ENCODE peak calls at places on chromosomes 6 and 20, in ten cellular contexts. X, L, U, Z, F, N, W, R, P and K are unnamed samples.

GRCh38 chr6:34518669-34519365 is 37.3 kb downstream of the SPDEF start:
- DNase-seq in Z (no peak), R (no peak), F (no peak), N (no peak), P (no peak), U (no peak), X (no peak), W (no peak), L (no peak), K (no peak)

GRCh38 chr20:49863666-49864065 is 51.0 kb downstream of the SLC9A8 start:
- DNase-seq in P (no peak), W (no peak), Z (no peak), N (no peak), U (no peak), L (no peak), X (no peak), R (no peak), F (no peak), K (no peak)

GRCh38 chr20:33262658-33263065 is 20.4 kb upstream of the BPIFB1 start:
- DNase-seq in L (no peak), U (peak), F (peak), N (peak), P (no peak), R (peak), Z (peak), X (peak), W (no peak), K (peak)

GRCh38 chr20:6924681-6925080 is 157.2 kb downstream of the BMP2 start:
- DNase-seq in X (no peak), L (no peak), N (no peak), R (no peak), F (no peak), U (no peak), P (no peak), W (no peak), Z (no peak), K (no peak)

GRCh38 chr20:47778398-47779354 is 6.6 kb downstream of the SULF2 start:
- DNase-seq in L (no peak), Z (no peak), P (no peak), F (no peak), N (no peak), R (no peak), W (no peak), X (no peak), U (no peak), K (no peak)

GRCh38 chr20:16864069-16864468 is 115.9 kb downstream of the OTOR start:
- DNase-seq in W (no peak), L (no peak), P (no peak), Z (no peak), F (peak), N (no peak), U (no peak), X (no peak), R (no peak), K (no peak)

GRCh38 chr6:169979873-169980440 is 228.5 kb downstream of the ERMARD start:
- DNase-seq in X (no peak), U (no peak), P (no peak), R (no peak), F (no peak), Z (no peak), W (no peak), L (no peak), N (no peak), K (no peak)

GRCh38 chr20:32585519-32586127 is 490 bp upstream of the NOL4L start:
- DNase-seq in X (no peak), Z (no peak), W (no peak), R (peak), N (no peak), F (no peak), U (peak), L (peak), P (peak), K (no peak)

DNA sequence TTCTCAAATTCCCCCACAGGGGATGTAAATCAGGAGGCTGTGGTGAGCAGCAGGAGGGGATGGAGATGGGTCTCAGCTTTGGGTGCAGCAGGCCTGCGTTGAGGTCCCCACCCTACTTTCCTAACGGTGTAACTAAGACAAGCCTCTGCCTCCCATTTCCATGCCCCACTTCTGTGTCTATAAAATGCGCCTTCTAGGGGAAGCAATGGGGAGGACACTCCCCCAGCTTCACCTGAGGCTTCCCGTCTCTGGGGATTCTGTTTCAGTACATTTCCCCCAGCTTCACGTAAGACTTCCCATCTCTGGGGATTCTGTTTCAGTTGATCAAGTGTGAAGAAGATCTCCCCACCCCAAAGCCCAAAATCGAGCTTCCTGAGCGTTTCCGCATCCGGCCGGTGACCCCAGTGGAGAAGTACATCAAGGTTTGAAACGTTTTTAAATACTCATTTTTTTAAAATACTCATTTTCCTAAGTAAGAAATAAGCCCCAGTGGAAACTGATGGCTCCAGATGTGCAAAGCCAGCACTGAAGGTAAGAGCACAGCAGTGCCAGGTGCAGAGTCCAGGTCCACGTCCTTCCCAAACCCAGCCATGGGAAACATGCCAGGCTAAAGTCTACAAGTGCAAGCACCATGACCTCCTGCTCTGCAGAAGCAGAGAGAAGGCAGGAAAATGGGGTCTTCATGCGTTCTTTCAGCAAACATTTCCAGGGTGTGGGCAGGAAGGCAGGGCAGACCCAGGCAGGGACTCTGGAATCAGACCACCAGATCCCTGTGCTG is 73.1 kb downstream of the ANKRD60 start:
- DNase-seq in R (no peak), X (no peak), N (no peak), W (no peak), Z (no peak), F (no peak), P (no peak), U (no peak), L (no peak), K (no peak)
- TF ChIP-seq CTCF in R (no peak), X (no peak), N (no peak), W (no peak), Z (no peak), F (no peak), P (no peak), U (no peak), L (no peak), K (no peak)

GRCh38 chr20:53645582-53645897 is 51.9 kb upstream of the ZNF217 start:
- DNase-seq in R (no peak), U (no peak), P (no peak), X (no peak), W (no peak), F (no peak), Z (no peak), N (no peak), L (no peak), K (no peak)

GRCh38 chr20:53639128-53639527 is 45.5 kb upstream of the ZNF217 start:
- DNase-seq in L (no peak), N (no peak), P (no peak), U (no peak), X (no peak), R (no peak), F (no peak), Z (no peak), W (no peak), K (no peak)

GRCh38 chr20:53643031-53643832 is 49.6 kb upstream of the ZNF217 start:
- DNase-seq in L (peak), X (peak), W (no peak), Z (no peak), F (peak), P (peak), U (no peak), N (no peak), R (no peak), K (no peak)

GRCh38 chr20:53639647-53640440 is 46.2 kb upstream of the ZNF217 start:
- DNase-seq in U (no peak), R (no peak), X (no peak), F (no peak), W (no peak), Z (no peak), N (no peak), L (no peak), P (no peak), K (peak)

GRCh38 chr20:53642196-53643030 is 48.8 kb upstream of the ZNF217 start:
- DNase-seq in F (peak), U (no peak), W (no peak), X (peak), P (no peak), Z (no peak), R (peak), N (peak), L (no peak), K (no peak)
- TF ChIP-seq CTCF in F (peak), U (no peak), W (no peak), X (no peak), P (no peak), Z (peak), R (no peak), N (no peak), L (no peak), K (no peak)

GRCh38 chr6:29745386-29745785 is 22.2 kb downstream of the HLA-F start:
- DNase-seq in F (no peak), R (no peak), Z (no peak), X (no peak), W (no peak), P (no peak), N (no peak), U (no peak), L (no peak), K (no peak)

GRCh38 chr6:29746846-29747687 is 23.8 kb downstream of the HLA-F start:
- DNase-seq in U (no peak), P (no peak), R (no peak), W (no peak), F (no peak), N (no peak), X (no peak), L (no peak), Z (no peak), K (no peak)

GRCh38 chr6:29747688-29748250 is 24.5 kb downstream of the HLA-F start:
- DNase-seq in U (no peak), R (no peak), F (no peak), L (no peak), N (no peak), P (peak), X (no peak), W (no peak), Z (no peak), K (no peak)

GRCh38 chr6:29744621-29745020 is 21.4 kb downstream of the HLA-F start:
- DNase-seq in U (no peak), R (no peak), P (no peak), N (no peak), X (no peak), W (no peak), F (no peak), Z (no peak), L (no peak), K (no peak)

GRCh38 chr6:29746050-29746449 is 22.8 kb downstream of the HLA-F start:
- DNase-seq in N (no peak), L (no peak), U (no peak), X (no peak), F (no peak), W (no peak), R (no peak), P (no peak), Z (no peak), K (no peak)
- TF ChIP-seq CTCF in N (no peak), L (no peak), U (no peak), X (no peak), F (no peak), W (no peak), R (no peak), P (no peak), Z (no peak), K (no peak)

DNA sequence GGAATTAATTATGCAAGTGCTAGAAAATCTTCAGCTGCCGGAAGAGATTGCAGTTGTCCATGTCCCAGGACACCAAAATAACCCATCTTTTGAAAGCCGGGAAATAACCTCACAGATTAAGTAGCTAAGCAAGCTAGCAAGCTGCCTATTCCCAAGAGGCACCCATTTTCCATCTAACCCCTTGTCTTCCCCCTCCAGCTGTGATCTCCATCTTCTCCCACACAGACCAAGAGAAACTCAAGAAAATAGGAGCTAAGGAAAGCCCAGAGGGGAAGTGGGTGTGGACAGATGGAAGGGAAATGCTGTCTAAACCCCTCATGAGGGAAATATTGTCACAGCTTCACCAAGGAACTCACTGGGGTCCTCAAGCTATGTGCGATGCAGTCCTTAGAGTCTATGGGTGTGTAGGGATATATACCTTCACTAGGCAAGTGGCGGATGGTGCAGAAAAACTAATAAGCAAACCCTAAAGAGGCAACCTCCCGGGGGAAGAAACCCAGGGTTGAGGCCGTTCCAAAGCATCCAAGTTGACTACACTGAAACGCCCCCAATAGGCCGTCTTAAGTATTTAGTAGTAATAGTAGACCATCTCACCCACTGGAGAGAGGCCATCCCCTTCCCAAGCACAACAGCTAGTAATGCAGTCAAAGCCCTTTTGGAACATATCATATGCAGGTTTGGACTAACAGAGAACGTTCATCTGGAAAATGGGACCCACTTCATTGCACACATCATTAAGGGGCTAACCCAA is 64.2 kb upstream of the PRSS16 start:
- DNase-seq in U (peak), P (no peak), Z (no peak), X (no peak), F (no peak), N (no peak), R (no peak), L (no peak), W (no peak), K (no peak)
- TF ChIP-seq CTCF in U (no peak), P (no peak), Z (no peak), X (no peak), F (no peak), N (no peak), R (no peak), L (no peak), W (no peak), K (no peak)

GRCh38 chr6:70843328-70843918 is 113.4 kb downstream of the B3GAT2 start:
- DNase-seq in R (no peak), U (no peak), P (no peak), Z (no peak), N (no peak), W (no peak), F (no peak), X (no peak), L (no peak), K (no peak)
- TF ChIP-seq CTCF in R (no peak), U (no peak), P (no peak), Z (no peak), N (no peak), W (peak), F (no peak), X (no peak), L (no peak), K (no peak)

GRCh38 chr6:117267766-117268534 is 2.6 kb downstream of the VGLL2 start:
- DNase-seq in Z (no peak), P (peak), L (peak), N (peak), F (no peak), U (peak), X (no peak), R (peak), W (no peak), K (no peak)
- TF ChIP-seq CTCF in Z (peak), P (peak), L (no peak), N (peak), F (peak), U (peak), X (no peak), R (peak), W (no peak), K (no peak)

GRCh38 chr6:165768961-165769360 is 105.9 kb upstream of the PDE10A start:
- DNase-seq in L (no peak), R (no peak), F (no peak), U (no peak), N (no peak), W (no peak), P (no peak), X (no peak), Z (no peak), K (no peak)

GRCh38 chr6:165766026-165766425 is 103.0 kb upstream of the PDE10A start:
- DNase-seq in L (no peak), Z (no peak), P (no peak), W (no peak), U (no peak), F (no peak), X (no peak), R (no peak), N (no peak), K (no peak)

GRCh38 chr6:165767228-165767627 is 104.2 kb upstream of the PDE10A start:
- DNase-seq in R (no peak), Z (no peak), L (no peak), F (no peak), P (no peak), W (no peak), N (no peak), X (no peak), U (no peak), K (no peak)

GRCh38 chr6:165769401-165769800 is 106.4 kb upstream of the PDE10A start:
- DNase-seq in L (no peak), P (no peak), F (no peak), U (no peak), R (no peak), Z (no peak), X (no peak), W (no peak), N (no peak), K (no peak)

DNA sequence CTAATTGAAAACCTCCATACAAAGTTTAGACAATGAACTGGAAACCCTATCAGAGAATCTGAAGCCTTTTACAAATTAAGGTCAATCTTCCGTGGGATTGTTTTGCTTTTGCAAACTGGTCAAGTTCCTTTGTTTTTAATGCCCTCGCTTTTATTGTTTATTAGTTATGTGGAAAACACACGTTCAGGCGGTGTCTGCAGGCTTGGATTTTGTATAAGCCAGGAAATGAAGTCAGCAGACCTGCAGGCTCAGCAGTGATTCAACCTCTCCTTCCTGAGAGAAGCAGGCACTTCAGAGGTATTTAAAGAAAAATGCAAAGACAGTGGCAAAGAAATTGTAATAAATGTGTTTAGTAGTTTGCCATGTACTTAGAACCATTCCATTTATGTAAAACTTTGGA is 103.4 kb upstream of the PDE10A start:
- DNase-seq in X (peak), U (no peak), W (no peak), L (no peak), R (no peak), N (no peak), Z (no peak), F (no peak), P (no peak), K (no peak)
- TF ChIP-seq CTCF in X (no peak), U (no peak), W (no peak), L (no peak), R (no peak), N (no peak), Z (no peak), F (no peak), P (no peak), K (no peak)

GRCh38 chr6:38055210-38055609 is 235.7 kb downstream of the ZFAND3 start:
- DNase-seq in X (no peak), F (no peak), U (no peak), P (no peak), L (no peak), R (no peak), N (no peak), Z (no peak), W (no peak), K (no peak)

GRCh38 chr6:38054526-38054925 is 235.0 kb downstream of the ZFAND3 start:
- DNase-seq in X (no peak), R (no peak), L (no peak), F (no peak), W (no peak), P (no peak), U (no peak), Z (no peak), N (no peak), K (no peak)

GRCh38 chr6:38052035-38052434 is 232.5 kb downstream of the ZFAND3 start:
- DNase-seq in N (no peak), F (no peak), W (no peak), R (no peak), U (no peak), P (no peak), L (no peak), X (peak), Z (no peak), K (peak)

GRCh38 chr6:38058022-38058421 is 238.5 kb downstream of the ZFAND3 start:
- DNase-seq in L (no peak), Z (no peak), W (peak), N (no peak), X (peak), F (no peak), R (no peak), U (no peak), P (peak), K (no peak)

GRCh38 chr6:38056361-38056760 is 236.8 kb downstream of the ZFAND3 start:
- DNase-seq in U (no peak), L (no peak), W (no peak), F (no peak), N (no peak), Z (no peak), R (no peak), P (no peak), X (no peak), K (no peak)
- TF ChIP-seq CTCF in U (no peak), L (no peak), W (no peak), F (no peak), N (no peak), Z (no peak), R (no peak), P (no peak), X (no peak), K (no peak)

DNA sequence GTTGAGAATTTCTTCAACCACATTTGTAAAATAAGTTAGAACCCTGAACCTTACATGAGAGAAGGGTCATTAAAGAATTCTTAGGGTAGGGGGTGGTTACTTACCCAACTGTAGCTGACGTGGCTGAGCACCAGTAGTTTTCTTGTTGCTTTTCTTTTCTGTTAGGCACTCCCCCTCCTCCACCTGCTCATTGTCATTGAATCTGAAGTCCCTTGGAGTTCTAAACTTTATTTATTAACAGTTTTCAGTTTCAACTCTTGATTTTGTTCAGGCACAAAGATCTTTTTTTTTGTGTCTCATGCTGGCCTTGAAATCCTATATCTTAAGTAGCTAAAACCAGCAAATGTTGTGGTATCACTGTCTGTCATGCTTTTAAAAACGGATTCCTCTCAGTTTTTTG is 465.1 kb downstream of the PHF3 start:
- DNase-seq in Z (no peak), N (no peak), X (no peak), L (no peak), P (no peak), W (no peak), R (no peak), U (no peak), F (no peak), K (no peak)
- TF ChIP-seq CTCF in Z (no peak), N (no peak), X (no peak), L (no peak), P (no peak), W (no peak), R (no peak), U (no peak), F (no peak), K (no peak)

GRCh38 chr6:20128018-20128417 is 84.3 kb downstream of the MBOAT1 start:
- DNase-seq in Z (no peak), F (no peak), L (no peak), W (no peak), P (no peak), N (no peak), U (no peak), X (no peak), R (no peak), K (no peak)
- TF ChIP-seq CTCF in Z (no peak), F (no peak), L (no peak), W (no peak), P (no peak), N (no peak), U (no peak), X (no peak), R (no peak), K (no peak)